ENCODE peak calls at places on chromosomes 13 and 19, in four cellular contexts. E is fibroblast of gingiva, J is germinal center, V is cardiac muscle cell. A is an unnamed sample.

GRCh38 chr13:31869582-31869981 is 130.3 kb downstream of the RXFP2 start:
- DNase-seq in E (no peak), J (no peak), V (no peak), A (no peak)

GRCh38 chr19:15652559-15653278 is 12.0 kb downstream of the CYP4F3 start:
- DNase-seq in E (no peak), J (no peak), V (no peak), A (no peak)

GRCh38 chr13:34657716-34658115 is 284.4 kb upstream of the NBEA start:
- DNase-seq in E (no peak), J (no peak), V (no peak), A (no peak)

GRCh38 chr19:40687525-40688016 is 2.9 kb downstream of the NUMBL start:
- DNase-seq in E (peak), J (peak), V (peak), A (no peak)

GRCh38 chr13:37375724-37376123 is 222.8 kb downstream of the POSTN start:
- DNase-seq in E (no peak), J (no peak), V (no peak), A (no peak)

GRCh38 chr13:33934936-33935510 is 117.1 kb downstream of the RFC3 start:
- DNase-seq in E (peak), J (no peak), V (no peak), A (no peak)

GRCh38 chr19:42360787-42361544 is 29.1 kb downstream of the CNFN start:
- DNase-seq in E (no peak), J (no peak), V (no peak), A (peak)

GRCh38 chr19:33040994-33041827 is 23.5 kb downstream of the RHPN2 start:
- DNase-seq in E (peak), J (no peak), V (peak), A (no peak)

GRCh38 chr13:27383104-27383921 is 41.1 kb upstream of the GTF3A start:
- DNase-seq in E (no peak), J (no peak), V (no peak), A (no peak)

GRCh38 chr19:38015216-38015615 is 108.2 kb downstream of the SIPA1L3 start:
- DNase-seq in E (no peak), J (no peak), V (no peak), A (no peak)

GRCh38 chr13:34722931-34723330 is 219.1 kb upstream of the NBEA start:
- DNase-seq in E (no peak), J (no peak), V (no peak), A (no peak)

GRCh38 chr13:73622375-73622774 is 511.8 kb downstream of the KLF12 start:
- DNase-seq in E (no peak), J (no peak), V (peak), A (no peak)

GRCh38 chr13:97856001-97856675 is 97.3 kb upstream of the IPO5 start:
- DNase-seq in E (peak), J (no peak), V (peak), A (peak)

GRCh38 chr13:106262886-106263285 is 272.6 kb downstream of the EFNB2 start:
- DNase-seq in E (no peak), J (no peak), V (no peak), A (no peak)

GRCh38 chr19:5804516-5805464 is at the start of gene NRTN:
- DNase-seq in E (no peak), J (peak), V (no peak), A (peak)

GRCh38 chr19:28294395-28294794 is 918.6 kb downstream of the UQCRFS1 start:
- DNase-seq in E (peak), J (no peak), V (peak), A (no peak)

GRCh38 chr19:2059422-2060201 is 8.6 kb upstream of the MKNK2 start:
- DNase-seq in E (peak), J (no peak), V (peak), A (no peak)

GRCh38 chr19:48154003-48154402 is 16.1 kb downstream of the LIG1 start:
- DNase-seq in E (no peak), J (no peak), V (no peak), A (no peak)

GRCh38 chr19:406999-407491 is 1.9 kb downstream of the C2CD4C start:
- DNase-seq in E (no peak), J (no peak), V (no peak), A (no peak)

GRCh38 chr19:2462635-2463421 is 6.1 kb upstream of the LMNB2 start:
- DNase-seq in E (peak), J (no peak), V (peak), A (peak)

GRCh38 chr13:82627183-82627582 is 1255.1 kb downstream of the SLITRK1 start:
- DNase-seq in E (peak), J (no peak), V (no peak), A (no peak)

GRCh38 chr19:35468637-35469036 is 20.6 kb downstream of the FFAR2 start:
- DNase-seq in E (peak), J (peak), V (peak), A (no peak)

GRCh38 chr13:95724252-95724651 is 47.3 kb downstream of the DNAJC3 start:
- DNase-seq in E (no peak), J (no peak), V (no peak), A (no peak)

A was measured in ecto neural progenitor cell.